ENCODE peak calls at places on chromosomes 5 and 9, in five cellular contexts. F is Right ventricle myocardium inferior; M is hypothalamus; G is stimulated activated CD8-positive, alpha-beta memory T cell treated with anti-CD3 and anti-CD28 coated beads, Interleukin-4, amount 100 ng/mL, for 4 hours; S is bronchial epithelial cell. W is an unnamed sample.
A peak's percentile ranks its signal among the peaks of the same experiment; 100 is the strongest.

GRCh38 chr9:134814598-134815215 is 65.9 kb upstream of the FCN2 start:
- DNase-seq in F (no peak), M (no peak), G (no peak), S (no peak), W (no peak)

GRCh38 chr5:1883925-1884637 is 1.4 kb upstream of the IRX4 start:
- DNase-seq in F (no peak), M (no peak), G (no peak), S (peak; percentile 27), W (no peak)

GRCh38 chr5:7763621-7764072 is 87.3 kb downstream of the CFAP90 start:
- DNase-seq in F (no peak), M (peak; percentile 48), G (no peak), S (no peak), W (peak; percentile 58)

GRCh38 chr5:32785639-32786216 is 74.6 kb downstream of the NPR3 start:
- DNase-seq in F (no peak), M (no peak), G (no peak), S (no peak), W (no peak)

GRCh38 chr9:76431601-76432000 is 27.4 kb upstream of the GCNT1 start:
- DNase-seq in F (no peak), M (no peak), G (no peak), S (no peak), W (no peak)

GRCh38 chr5:50667653-50668403 is 1.4 kb downstream of the PARP8 start:
- DNase-seq in F (peak; percentile 82), M (peak; percentile 57), G (peak; percentile 78), S (peak; percentile 55), W (peak; percentile 33)

GRCh38 chr9:69085523-69086283 is 50.2 kb downstream of the FXN start:
- DNase-seq in F (no peak), M (no peak), G (no peak), S (no peak), W (no peak)

GRCh38 chr9:129121483-129121882 is 10.3 kb downstream of the PTPA start:
- DNase-seq in F (no peak), M (no peak), G (no peak), S (no peak), W (peak; percentile 25)

GRCh38 chr9:35844628-35845301 is 15.7 kb downstream of the TMEM8B start:
- DNase-seq in F (no peak), M (no peak), G (no peak), S (peak; percentile 90), W (peak; percentile 55)

GRCh38 chr5:160672521-160672920 is 179.5 kb downstream of the ATP10B start:
- DNase-seq in F (no peak), M (no peak), G (no peak), S (no peak), W (no peak)

GRCh38 chr9:89781838-89782237 is 177.0 kb downstream of the GADD45G start:
- DNase-seq in F (no peak), M (no peak), G (no peak), S (no peak), W (peak; percentile 16)

W was measured in midbrain.